ENCODE peak calls at places on chromosomes 12 and 14, in six cellular contexts. S is keratinocyte, P is psoas muscle, F is cardiac muscle cell, O is BE2C, Z is fibroblast of mammary gland. U is an unnamed sample.

GRCh38 chr14:70808402-70809237 is 693 bp downstream of the MAP3K9 start:
- DNase-seq in S (no peak), P (peak; percentile 23), F (no peak), O (peak; percentile 36), Z (no peak), U (peak; percentile 71)

GRCh38 chr12:2640281-2640680 is 154.5 kb upstream of the FKBP4 start:
- DNase-seq in S (no peak), P (peak; percentile 35), F (no peak), O (no peak), Z (peak; percentile 86), U (no peak)

GRCh38 chr12:60630796-60631195 is 1035.0 kb downstream of the SLC16A7 start:
- DNase-seq in S (no peak), P (no peak), F (no peak), O (no peak), Z (no peak), U (no peak)

GRCh38 chr12:53722450-53723041 is 4.7 kb downstream of the CALCOCO1 start:
- DNase-seq in S (no peak), P (no peak), F (no peak), O (no peak), Z (peak; percentile 22), U (no peak)

GRCh38 chr14:99234982-99235491 is 37.0 kb downstream of the BCL11B start:
- DNase-seq in S (no peak), P (no peak), F (no peak), O (no peak), Z (no peak), U (peak; percentile 80)

GRCh38 chr12:124620606-124621295 is 53.3 kb upstream of the NCOR2 start:
- DNase-seq in S (peak; percentile 97), P (no peak), F (peak; percentile 47), O (no peak), Z (peak; percentile 90), U (no peak)

GRCh38 chr12:11981174-11981733 is 89.5 kb upstream of the BCL2L14 start:
- DNase-seq in S (no peak), P (no peak), F (peak; percentile 27), O (no peak), Z (peak; percentile 24), U (no peak)

GRCh38 chr12:72901685-72902084 is 629.5 kb downstream of the TRHDE start:
- DNase-seq in S (no peak), P (no peak), F (no peak), O (no peak), Z (no peak), U (no peak)

GRCh38 chr12:127430401-127430800 is 836.6 kb upstream of the TMEM132C start:
- DNase-seq in S (no peak), P (no peak), F (no peak), O (no peak), Z (no peak), U (no peak)

GRCh38 chr12:109147954-109148353 is 31.6 kb downstream of the ACACB start:
- DNase-seq in S (no peak), P (no peak), F (peak; percentile 90), O (no peak), Z (peak; percentile 81), U (no peak)

GRCh38 chr12:12599750-12600643 is 11.7 kb upstream of the CREBL2 start:
- DNase-seq in S (no peak), P (no peak), F (no peak), O (no peak), Z (no peak), U (no peak)

GRCh38 chr14:31969371-31969770 is 107.7 kb upstream of the ARHGAP5 start:
- DNase-seq in S (no peak), P (no peak), F (peak; percentile 37), O (no peak), Z (no peak), U (no peak)

GRCh38 chr14:101072070-101072469 is 168.5 kb upstream of the RTL1 start:
- DNase-seq in S (no peak), P (no peak), F (no peak), O (no peak), Z (no peak), U (no peak)

GRCh38 chr12:19131020-19131431 is 1.5 kb downstream of the PLEKHA5 start:
- DNase-seq in S (no peak), P (no peak), F (peak; percentile 52), O (no peak), Z (peak; percentile 58), U (peak; percentile 62)

GRCh38 chr14:100375273-100375962 is 52.3 kb downstream of the SLC25A47 start:
- DNase-seq in S (no peak), P (peak; percentile 79), F (peak; percentile 99), O (peak; percentile 51), Z (peak; percentile 94), U (peak; percentile 66)

GRCh38 chr12:77488041-77488620 is 342.6 kb upstream of the NAV3 start:
- DNase-seq in S (no peak), P (no peak), F (peak; percentile 16), O (no peak), Z (peak; percentile 5), U (no peak)

GRCh38 chr12:59736786-59737185 is 141.0 kb downstream of the SLC16A7 start:
- DNase-seq in S (no peak), P (no peak), F (peak; percentile 68), O (peak; percentile 49), Z (peak; percentile 91), U (no peak)

GRCh38 chr12:96208346-96208745 is 14.2 kb downstream of the ELK3 start:
- DNase-seq in S (no peak), P (no peak), F (peak; percentile 85), O (no peak), Z (peak; percentile 92), U (no peak)

GRCh38 chr14:89669209-89669608 is 252.2 kb upstream of the FOXN3 start:
- DNase-seq in S (no peak), P (no peak), F (no peak), O (no peak), Z (no peak), U (no peak)

GRCh38 chr12:127231366-127231765 is 1035.6 kb upstream of the TMEM132C start:
- DNase-seq in S (no peak), P (no peak), F (no peak), O (no peak), Z (peak; percentile 50), U (no peak)

GRCh38 chr12:109951136-109951535 is 45.0 kb downstream of the GIT2 start:
- DNase-seq in S (no peak), P (no peak), F (peak; percentile 85), O (no peak), Z (peak; percentile 90), U (no peak)

GRCh38 chr14:91911474-91912032 is 35.9 kb downstream of the FBLN5 start:
- DNase-seq in S (no peak), P (no peak), F (peak; percentile 75), O (peak; percentile 28), Z (peak; percentile 52), U (peak; percentile 88)

GRCh38 chr12:88884600-88884999 is 304.3 kb upstream of the KITLG start:
- DNase-seq in S (no peak), P (no peak), F (no peak), O (no peak), Z (no peak), U (no peak)

GRCh38 chr12:101995684-101996083 is 66.1 kb downstream of the WASHC3 start:
- DNase-seq in S (no peak), P (no peak), F (no peak), O (no peak), Z (no peak), U (no peak)

GRCh38 chr12:82593901-82594396 is 92.8 kb upstream of the TMTC2 start:
- DNase-seq in S (no peak), P (no peak), F (no peak), O (no peak), Z (no peak), U (no peak)

GRCh38 chr14:77914073-77914721 is 114.3 kb downstream of the ADCK1 start:
- DNase-seq in S (no peak), P (no peak), F (no peak), O (no peak), Z (no peak), U (no peak)

GRCh38 chr12:71888521-71888920 is 49.0 kb downstream of the TBC1D15 start:
- DNase-seq in S (no peak), P (no peak), F (peak; percentile 18), O (no peak), Z (no peak), U (peak; percentile 6)

GRCh38 chr14:27672047-27672446 is 1074.2 kb upstream of the NOVA1 start:
- DNase-seq in S (no peak), P (no peak), F (no peak), O (no peak), Z (no peak), U (peak; percentile 54)

GRCh38 chr12:85425926-85426325 is 145.9 kb downstream of the ALX1 start:
- DNase-seq in S (no peak), P (no peak), F (no peak), O (no peak), Z (no peak), U (no peak)

GRCh38 chr12:88227263-88227662 is 85.2 kb downstream of the TMTC3 start:
- DNase-seq in S (no peak), P (no peak), F (no peak), O (no peak), Z (no peak), U (no peak)

GRCh38 chr14:22296088-22296487 is 292.9 kb downstream of the DAD1 start:
- DNase-seq in S (no peak), P (no peak), F (no peak), O (no peak), Z (no peak), U (no peak)

GRCh38 chr14:100587763-100588411 is 670 bp upstream of the BEGAIN start:
- DNase-seq in S (no peak), P (peak; percentile 4), F (peak; percentile 45), O (peak; percentile 55), Z (peak; percentile 53), U (no peak)

GRCh38 chr14:26887842-26888241 is 290.0 kb upstream of the NOVA1 start:
- DNase-seq in S (no peak), P (peak; percentile 54), F (peak; percentile 15), O (no peak), Z (no peak), U (no peak)

GRCh38 chr14:54627718-54628345 is 60.9 kb downstream of the SAMD4A start:
- DNase-seq in S (no peak), P (no peak), F (peak; percentile 80), O (no peak), Z (peak; percentile 57), U (peak; percentile 70)
- H3K4me3 ChIP-seq in S (no peak overlapping the region), P (peak overlapping the region; percentile 44), F (no peak overlapping the region), O (no peak overlapping the region), Z (no peak overlapping the region), U (no peak overlapping the region)

GRCh38 chr14:29222671-29223268 is 456.2 kb downstream of the FOXG1 start:
- DNase-seq in S (no peak), P (no peak), F (peak; percentile 71), O (no peak), Z (peak; percentile 81), U (peak; percentile 51)
- TF ChIP-seq CTCF in S (peak; percentile 44), P (peak; percentile 17), F (peak; percentile 80), O (peak; percentile 33), Z (peak; percentile 80), U (peak; percentile 58)

GRCh38 chr14:102878174-102878969 is 44.1 kb upstream of the AMN start:
- DNase-seq in S (no peak), P (no peak), F (no peak), O (no peak), Z (no peak), U (peak; percentile 49)
- H3K4me3 ChIP-seq in S (no peak overlapping the region), P (no peak overlapping the region), F (no peak overlapping the region), O (no peak overlapping the region), Z (no peak overlapping the region), U (no peak overlapping the region)

DNA sequence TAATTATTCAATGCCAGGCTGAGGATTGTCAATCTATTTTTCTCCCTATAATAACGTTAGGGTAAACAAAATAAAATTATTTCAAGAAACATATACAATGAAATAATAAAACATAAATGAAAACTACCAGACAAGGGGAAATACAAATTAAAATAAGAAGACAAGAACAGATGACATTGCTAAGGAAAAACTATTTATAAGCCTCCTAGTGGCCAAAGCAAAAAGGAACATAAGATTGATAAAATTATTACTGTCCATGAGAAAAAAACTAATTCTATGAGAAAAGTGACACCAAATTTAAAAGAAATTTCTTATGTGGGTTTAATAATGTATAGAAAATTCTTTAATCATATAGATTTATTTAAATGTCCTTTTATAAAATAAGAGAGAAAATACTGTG is 294.7 kb downstream of the TTC6 start:
- DNase-seq in S (no peak), P (no peak), F (no peak), O (no peak), Z (no peak), U (no peak)
- TF ChIP-seq CTCF in S (no peak), P (no peak), F (peak; percentile 28), O (peak; percentile 20), Z (peak; percentile 28), U (peak; percentile 44)